ENCODE peak calls at places on chromosomes 7 and 10, in six cellular contexts. One of them, this sample, is unnamed.
A peak's percentile ranks its signal among the peaks of the same experiment; 100 is the strongest.

GRCh38 chr7:106031271-106032029 is 68.4 kb downstream of the CDHR3 start:
- DNase-seq in thyroid gland: peak; percentile 56
- DNase-seq in Peyer's patch: no peak
- DNase-seq in A549: no peak
- DNase-seq in HCT116: no peak
- DNase-seq in ovary: peak; percentile 53
- DNase-seq in this sample: no peak

GRCh38 chr7:11376549-11376948 is 402.9 kb downstream of the PHF14 start:
- DNase-seq in HCT116: no peak
- DNase-seq in ovary: no peak
- DNase-seq in Peyer's patch: no peak
- DNase-seq in thyroid gland: no peak
- DNase-seq in A549: no peak
- DNase-seq in this sample: no peak

GRCh38 chr10:15558136-15558535 is 161.6 kb downstream of the ITGA8 start:
- DNase-seq in A549: no peak
- DNase-seq in HCT116: no peak
- DNase-seq in Peyer's patch: no peak
- DNase-seq in ovary: no peak
- DNase-seq in thyroid gland: no peak
- DNase-seq in this sample: no peak

GRCh38 chr7:24197852-24198251 is 86.1 kb upstream of the NPY start:
- DNase-seq in A549: no peak
- DNase-seq in ovary: no peak
- DNase-seq in Peyer's patch: no peak
- DNase-seq in HCT116: no peak
- DNase-seq in thyroid gland: no peak
- DNase-seq in this sample: no peak

GRCh38 chr7:259751-260405 is 30.1 kb upstream of the FOXL3 start:
- DNase-seq in thyroid gland: no peak
- DNase-seq in Peyer's patch: no peak
- DNase-seq in HCT116: no peak
- DNase-seq in ovary: no peak
- DNase-seq in A549: no peak
- DNase-seq in this sample: no peak

GRCh38 chr10:17028843-17029580 is 100.6 kb downstream of the CUBN start:
- DNase-seq in A549: no peak
- DNase-seq in HCT116: no peak
- DNase-seq in thyroid gland: no peak
- DNase-seq in ovary: no peak
- DNase-seq in Peyer's patch: no peak
- DNase-seq in this sample: no peak

GRCh38 chr10:52312999-52313349 is 1.1 kb upstream of the DKK1 start:
- DNase-seq in ovary: no peak
- DNase-seq in thyroid gland: no peak
- DNase-seq in A549: peak; percentile 14
- DNase-seq in HCT116: no peak
- DNase-seq in Peyer's patch: no peak
- DNase-seq in this sample: no peak

GRCh38 chr7:107932851-107933250 is 41.9 kb downstream of the DLD start:
- DNase-seq in Peyer's patch: no peak
- DNase-seq in A549: no peak
- DNase-seq in thyroid gland: no peak
- DNase-seq in HCT116: no peak
- DNase-seq in ovary: no peak
- DNase-seq in this sample: no peak

GRCh38 chr10:14060320-14061070 is 270.2 kb downstream of the FRMD4A start:
- DNase-seq in thyroid gland: peak; percentile 90
- DNase-seq in ovary: no peak
- DNase-seq in Peyer's patch: no peak
- DNase-seq in A549: no peak
- DNase-seq in HCT116: no peak
- DNase-seq in this sample: no peak

GRCh38 chr7:136923111-136923510 is 54.7 kb downstream of the CHRM2 start:
- DNase-seq in A549: no peak
- DNase-seq in HCT116: no peak
- DNase-seq in ovary: no peak
- DNase-seq in Peyer's patch: no peak
- DNase-seq in thyroid gland: no peak
- DNase-seq in this sample: no peak

GRCh38 chr7:128861957-128862570 is 592 bp upstream of the ATP6V1F start:
- DNase-seq in ovary: no peak
- DNase-seq in HCT116: no peak
- DNase-seq in A549: no peak
- DNase-seq in Peyer's patch: no peak
- DNase-seq in thyroid gland: no peak
- DNase-seq in this sample: no peak

GRCh38 chr7:19508124-19508523 is 200.7 kb downstream of the POLR1F start:
- DNase-seq in ovary: no peak
- DNase-seq in Peyer's patch: no peak
- DNase-seq in thyroid gland: no peak
- DNase-seq in HCT116: no peak
- DNase-seq in A549: no peak
- DNase-seq in this sample: no peak

GRCh38 chr10:119222966-119223386 is 15.6 kb downstream of the GRK5 start:
- DNase-seq in thyroid gland: no peak
- DNase-seq in HCT116: no peak
- DNase-seq in A549: no peak
- DNase-seq in ovary: no peak
- DNase-seq in Peyer's patch: no peak
- DNase-seq in this sample: no peak

GRCh38 chr7:15801565-15801964 is 115.1 kb upstream of the MEOX2 start:
- DNase-seq in HCT116: no peak
- DNase-seq in ovary: peak; percentile 9
- DNase-seq in thyroid gland: no peak
- DNase-seq in A549: no peak
- DNase-seq in Peyer's patch: no peak
- DNase-seq in this sample: no peak

GRCh38 chr10:125698599-125698998 is 15.6 kb upstream of the TEX36 start:
- DNase-seq in Peyer's patch: no peak
- DNase-seq in HCT116: no peak
- DNase-seq in ovary: no peak
- DNase-seq in thyroid gland: no peak
- DNase-seq in A549: no peak
- DNase-seq in this sample: no peak

GRCh38 chr7:43584200-43584586 is 1.3 kb downstream of the STK17A start:
- DNase-seq in Peyer's patch: no peak
- DNase-seq in HCT116: no peak
- DNase-seq in A549: no peak
- DNase-seq in thyroid gland: no peak
- DNase-seq in ovary: peak; percentile 9
- DNase-seq in this sample: peak; percentile 26

GRCh38 chr7:81004098-81004497 is 85.2 kb upstream of the SEMA3C start:
- DNase-seq in A549: no peak
- DNase-seq in Peyer's patch: no peak
- DNase-seq in thyroid gland: no peak
- DNase-seq in ovary: no peak
- DNase-seq in HCT116: no peak
- DNase-seq in this sample: no peak

GRCh38 chr7:103679156-103680132 is 233.4 kb upstream of the SLC26A5 start:
- DNase-seq in Peyer's patch: no peak
- DNase-seq in ovary: no peak
- DNase-seq in A549: no peak
- DNase-seq in thyroid gland: no peak
- DNase-seq in HCT116: no peak
- DNase-seq in this sample: no peak

GRCh38 chr7:924541-925231 is 29.8 kb downstream of the ADAP1 start:
- DNase-seq in Peyer's patch: peak; percentile 35
- DNase-seq in A549: no peak
- DNase-seq in ovary: peak; percentile 6
- DNase-seq in thyroid gland: no peak
- DNase-seq in HCT116: no peak
- DNase-seq in this sample: no peak

GRCh38 chr10:130231211-130231850 is 95.1 kb downstream of the GLRX3 start:
- DNase-seq in ovary: no peak
- DNase-seq in A549: no peak
- DNase-seq in thyroid gland: no peak
- DNase-seq in Peyer's patch: no peak
- DNase-seq in HCT116: no peak
- DNase-seq in this sample: no peak

GRCh38 chr10:3772349-3773222 is 12.4 kb downstream of the KLF6 start:
- DNase-seq in HCT116: no peak
- DNase-seq in A549: no peak
- DNase-seq in Peyer's patch: no peak
- DNase-seq in thyroid gland: no peak
- DNase-seq in ovary: no peak
- DNase-seq in this sample: no peak

GRCh38 chr7:23017303-23017702 is 3.4 kb upstream of the HYCC1 start:
- DNase-seq in A549: no peak
- DNase-seq in Peyer's patch: no peak
- DNase-seq in thyroid gland: no peak
- DNase-seq in ovary: no peak
- DNase-seq in HCT116: no peak
- DNase-seq in this sample: no peak

GRCh38 chr7:50717186-50717585 is 65.5 kb downstream of the GRB10 start:
- DNase-seq in Peyer's patch: no peak
- DNase-seq in ovary: no peak
- DNase-seq in A549: no peak
- DNase-seq in thyroid gland: no peak
- DNase-seq in HCT116: no peak
- DNase-seq in this sample: no peak

GRCh38 chr7:76069238-76069638 is 21.3 kb downstream of the MDH2 start:
- DNase-seq in ovary: peak; percentile 48
- DNase-seq in HCT116: peak; percentile 65
- DNase-seq in Peyer's patch: peak; percentile 17
- DNase-seq in A549: peak; percentile 84
- DNase-seq in thyroid gland: peak; percentile 94
- DNase-seq in this sample: peak; percentile 95

GRCh38 chr10:72834183-72834825 is 59.2 kb upstream of the OIT3 start:
- DNase-seq in A549: peak; percentile 29
- DNase-seq in Peyer's patch: no peak
- DNase-seq in HCT116: peak; percentile 48
- DNase-seq in thyroid gland: peak; percentile 43
- DNase-seq in ovary: peak; percentile 30
- DNase-seq in this sample: peak; percentile 43

GRCh38 chr10:33566426-33566825 is 232.0 kb upstream of the NRP1 start:
- DNase-seq in Peyer's patch: no peak
- DNase-seq in HCT116: no peak
- DNase-seq in thyroid gland: no peak
- DNase-seq in A549: no peak
- DNase-seq in ovary: no peak
- DNase-seq in this sample: no peak

GRCh38 chr10:3776796-3777571 is 8.0 kb downstream of the KLF6 start:
- DNase-seq in ovary: peak; percentile 43
- DNase-seq in thyroid gland: no peak
- DNase-seq in HCT116: peak; percentile 59
- DNase-seq in Peyer's patch: no peak
- DNase-seq in A549: no peak
- DNase-seq in this sample: peak; percentile 83

GRCh38 chr7:105210721-105211205 is 178.0 kb downstream of the SRPK2 start:
- DNase-seq in HCT116: no peak
- DNase-seq in thyroid gland: peak; percentile 86
- DNase-seq in Peyer's patch: peak; percentile 28
- DNase-seq in A549: no peak
- DNase-seq in ovary: peak; percentile 18
- DNase-seq in this sample: no peak

GRCh38 chr7:12475362-12476063 is 71.8 kb upstream of the VWDE start:
- DNase-seq in Peyer's patch: no peak
- DNase-seq in HCT116: peak; percentile 23
- DNase-seq in ovary: no peak
- DNase-seq in A549: no peak
- DNase-seq in thyroid gland: no peak
- DNase-seq in this sample: no peak

DNA sequence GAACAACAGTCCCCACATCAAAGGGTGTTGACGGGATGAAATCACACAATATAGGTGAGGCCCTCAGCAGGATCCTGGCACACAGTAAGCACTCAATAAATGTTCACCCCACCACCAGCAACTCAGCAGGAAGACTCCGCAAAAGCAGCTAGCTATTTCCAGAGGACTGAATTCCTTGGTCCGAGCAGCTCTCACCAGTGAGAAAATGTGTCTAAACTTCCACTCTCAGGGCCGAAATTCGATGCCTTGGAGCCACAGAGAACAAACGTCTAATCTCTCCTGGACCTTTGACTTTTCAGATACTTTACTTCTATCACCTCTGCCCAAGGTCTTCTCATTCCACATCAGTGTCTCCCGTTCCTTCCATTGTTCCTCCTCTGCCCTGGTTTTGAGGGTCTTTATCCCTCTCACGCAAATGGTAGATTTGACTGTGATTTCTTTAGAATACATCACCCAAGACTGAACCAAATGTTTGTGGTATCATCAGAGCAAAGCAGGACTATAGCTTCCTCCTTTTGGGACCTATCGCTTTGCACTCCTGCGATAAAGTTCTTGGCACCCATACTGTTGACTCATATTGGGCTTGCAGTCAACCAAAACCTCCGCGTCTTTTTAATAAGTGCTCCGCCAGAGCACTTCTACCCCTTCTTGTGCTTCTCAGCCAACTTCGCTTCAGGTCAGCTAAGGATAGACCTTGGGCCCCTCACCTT is 903 bp upstream of the NT5C2 start:
- DNase-seq in A549: no peak
- DNase-seq in thyroid gland: no peak
- DNase-seq in HCT116: peak; percentile 47
- DNase-seq in Peyer's patch: no peak
- DNase-seq in ovary: peak; percentile 19
- DNase-seq in this sample: peak; percentile 47
- H3K4me1 ChIP-seq in A549: peaks cover 56% of the 10 kb centered on the region
- H3K4me1 ChIP-seq in thyroid gland: peaks cover 27% of the 10 kb centered on the region
- H3K4me1 ChIP-seq in HCT116: peaks cover 31% of the 10 kb centered on the region
- H3K4me1 ChIP-seq in Peyer's patch: peaks cover 20% of the 10 kb centered on the region
- H3K4me1 ChIP-seq in ovary: peaks cover 10% of the 10 kb centered on the region
- H3K4me1 ChIP-seq in this sample: no peaks in the 10 kb centered on the region

DNA sequence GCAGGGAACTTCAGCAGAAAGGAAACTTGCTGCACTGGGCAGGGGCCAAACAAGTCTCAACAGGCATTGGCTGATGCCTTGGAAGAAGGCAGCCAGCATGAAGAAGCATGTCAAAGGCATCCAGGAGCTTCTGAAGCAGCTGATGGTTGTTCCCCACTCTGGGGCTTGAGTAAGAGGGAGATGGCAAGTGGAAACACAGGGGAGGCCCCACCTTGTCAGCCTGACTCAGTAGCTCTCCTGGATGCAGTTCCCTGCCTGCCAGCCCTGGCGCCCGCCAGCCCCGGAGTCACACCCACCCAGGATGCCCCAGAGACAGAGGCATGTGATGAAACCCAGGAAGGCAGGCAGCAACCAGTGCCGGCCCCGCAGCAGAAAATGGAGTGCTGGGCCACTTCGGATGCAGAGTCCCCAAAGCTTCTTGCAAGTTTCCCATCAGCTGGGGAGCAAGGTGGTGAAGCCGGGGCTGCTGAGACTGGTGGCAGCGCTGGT is 96.5 kb downstream of the TACC2 start:
- DNase-seq in thyroid gland: no peak
- DNase-seq in HCT116: no peak
- DNase-seq in A549: no peak
- DNase-seq in Peyer's patch: no peak
- DNase-seq in ovary: no peak
- DNase-seq in this sample: peak; percentile 73
- TF ChIP-seq POLR2A in thyroid gland: no peak
- TF ChIP-seq POLR2A in HCT116: no peak
- TF ChIP-seq POLR2A in A549: no peak
- TF ChIP-seq POLR2A in Peyer's patch: no peak
- TF ChIP-seq POLR2A in ovary: no peak
- TF ChIP-seq POLR2A in this sample: peak; percentile 36

GRCh38 chr10:110793887-110794286 is 77.8 kb upstream of the PDCD4 start:
- DNase-seq in thyroid gland: peak; percentile 63
- DNase-seq in ovary: no peak
- DNase-seq in A549: no peak
- DNase-seq in Peyer's patch: no peak
- DNase-seq in HCT116: no peak
- DNase-seq in this sample: no peak
- H3K4me1 ChIP-seq in thyroid gland: peaks cover 20% of the 10 kb centered on the region
- H3K4me1 ChIP-seq in ovary: no peaks in the 10 kb centered on the region
- H3K4me1 ChIP-seq in A549: no peaks in the 10 kb centered on the region
- H3K4me1 ChIP-seq in Peyer's patch: peaks cover 12% of the 10 kb centered on the region
- H3K4me1 ChIP-seq in HCT116: no peaks in the 10 kb centered on the region
- H3K4me1 ChIP-seq in this sample: no peaks in the 10 kb centered on the region

GRCh38 chr10:22316286-22317120 is at the start of gene COMMD3:
- DNase-seq in A549: peak; percentile 60
- DNase-seq in Peyer's patch: peak; percentile 85
- DNase-seq in HCT116: no peak
- DNase-seq in thyroid gland: peak; percentile 86
- DNase-seq in ovary: peak; percentile 87
- DNase-seq in this sample: peak; percentile 87
- TF ChIP-seq POLR2A in A549: peak; percentile 94
- TF ChIP-seq POLR2A in Peyer's patch: peak; percentile 66
- TF ChIP-seq POLR2A in HCT116: peak; percentile 82
- TF ChIP-seq POLR2A in thyroid gland: no peak
- TF ChIP-seq POLR2A in ovary: peak; percentile 54
- TF ChIP-seq POLR2A in this sample: peak; percentile 83

This sample was measured in prostate gland.